ENCODE peak calls at places on chromosomes 1 and 21, in four cellular contexts. One of them, this sample, is unnamed.

GRCh38 chr21:35002879-35003722 is 46.0 kb downstream of the RUNX1 start:
- DNase-seq in cardiac muscle cell: peak
- DNase-seq in cardiac fibroblast: peak
- DNase-seq in thyroid gland: no peak
- DNase-seq in this sample: peak

GRCh38 chr21:46243325-46243724 is 14.8 kb upstream of the LSS start:
- DNase-seq in cardiac muscle cell: no peak
- DNase-seq in cardiac fibroblast: no peak
- DNase-seq in thyroid gland: no peak
- DNase-seq in this sample: no peak

GRCh38 chr1:48936436-48936835 is 159.7 kb upstream of the BEND5 start:
- DNase-seq in cardiac muscle cell: no peak
- DNase-seq in cardiac fibroblast: no peak
- DNase-seq in thyroid gland: no peak
- DNase-seq in this sample: no peak

GRCh38 chr21:46442938-46443337 is 15.8 kb upstream of the DIP2A start:
- DNase-seq in cardiac muscle cell: no peak
- DNase-seq in cardiac fibroblast: no peak
- DNase-seq in thyroid gland: no peak
- DNase-seq in this sample: no peak

GRCh38 chr1:194225781-194226180 is 1039.4 kb upstream of the B3GALT2 start:
- DNase-seq in cardiac muscle cell: no peak
- DNase-seq in cardiac fibroblast: no peak
- DNase-seq in thyroid gland: no peak
- DNase-seq in this sample: no peak

GRCh38 chr1:209162651-209163050 is 420.9 kb upstream of the CAMK1G start:
- DNase-seq in cardiac muscle cell: no peak
- DNase-seq in cardiac fibroblast: no peak
- DNase-seq in thyroid gland: no peak
- DNase-seq in this sample: peak

GRCh38 chr1:24297852-24298232 is 21.3 kb upstream of the GRHL3 start:
- DNase-seq in cardiac muscle cell: no peak
- DNase-seq in cardiac fibroblast: no peak
- DNase-seq in thyroid gland: no peak
- DNase-seq in this sample: no peak

GRCh38 chr1:15386128-15386824 is 23.4 kb upstream of the EFHD2 start:
- DNase-seq in cardiac muscle cell: no peak
- DNase-seq in cardiac fibroblast: no peak
- DNase-seq in thyroid gland: no peak
- DNase-seq in this sample: no peak

GRCh38 chr1:17289756-17290155 is 18.2 kb upstream of the PADI4 start:
- DNase-seq in cardiac muscle cell: peak
- DNase-seq in cardiac fibroblast: peak
- DNase-seq in thyroid gland: no peak
- DNase-seq in this sample: peak

GRCh38 chr1:110050602-110051261 is 16.3 kb downstream of the STRIP1 start:
- DNase-seq in cardiac muscle cell: no peak
- DNase-seq in cardiac fibroblast: peak
- DNase-seq in thyroid gland: no peak
- DNase-seq in this sample: no peak

GRCh38 chr1:171988243-171988642 is 146.9 kb downstream of the DNM3 start:
- DNase-seq in cardiac muscle cell: no peak
- DNase-seq in cardiac fibroblast: no peak
- DNase-seq in thyroid gland: no peak
- DNase-seq in this sample: no peak

GRCh38 chr1:26237230-26237966 is 3.4 kb downstream of the CEP85 start:
- DNase-seq in cardiac muscle cell: peak
- DNase-seq in cardiac fibroblast: peak
- DNase-seq in thyroid gland: no peak
- DNase-seq in this sample: no peak

GRCh38 chr1:65230741-65231439 is 78.5 kb upstream of the DNAJC6 start:
- DNase-seq in cardiac muscle cell: peak
- DNase-seq in cardiac fibroblast: no peak
- DNase-seq in thyroid gland: no peak
- DNase-seq in this sample: no peak

GRCh38 chr1:22437573-22437972 is 14.1 kb upstream of the ZBTB40 start:
- DNase-seq in cardiac muscle cell: peak
- DNase-seq in cardiac fibroblast: peak
- DNase-seq in thyroid gland: no peak
- DNase-seq in this sample: no peak

GRCh38 chr1:183033205-183033604 is 10.0 kb downstream of the LAMC1 start:
- DNase-seq in cardiac muscle cell: no peak
- DNase-seq in cardiac fibroblast: peak
- DNase-seq in thyroid gland: no peak
- DNase-seq in this sample: no peak

GRCh38 chr1:29685387-29685786 is 449.1 kb downstream of the PTPRU start:
- DNase-seq in cardiac muscle cell: no peak
- DNase-seq in cardiac fibroblast: no peak
- DNase-seq in thyroid gland: no peak
- DNase-seq in this sample: no peak

GRCh38 chr21:38306833-38307232 is 50.0 kb downstream of the KCNJ15 start:
- DNase-seq in cardiac muscle cell: peak
- DNase-seq in cardiac fibroblast: peak
- DNase-seq in thyroid gland: no peak
- DNase-seq in this sample: peak

GRCh38 chr1:36006941-36007500 is 76.1 kb downstream of the AGO3 start:
- DNase-seq in cardiac muscle cell: no peak
- DNase-seq in cardiac fibroblast: no peak
- DNase-seq in thyroid gland: no peak
- DNase-seq in this sample: no peak

GRCh38 chr1:246971322-246971721 is 36.5 kb downstream of the ZNF695 start:
- DNase-seq in cardiac muscle cell: peak
- DNase-seq in cardiac fibroblast: peak
- DNase-seq in thyroid gland: peak
- DNase-seq in this sample: no peak

GRCh38 chr1:90007979-90008404 is 13.1 kb downstream of the ZNF326 start:
- DNase-seq in cardiac muscle cell: no peak
- DNase-seq in cardiac fibroblast: no peak
- DNase-seq in thyroid gland: no peak
- DNase-seq in this sample: no peak

GRCh38 chr21:35933466-35933865 is 126.9 kb downstream of the SETD4 start:
- DNase-seq in cardiac muscle cell: peak
- DNase-seq in cardiac fibroblast: peak
- DNase-seq in thyroid gland: peak
- DNase-seq in this sample: peak

GRCh38 chr1:228182296-228183030 is 16.9 kb downstream of the IBA57 start:
- DNase-seq in cardiac muscle cell: no peak
- DNase-seq in cardiac fibroblast: no peak
- DNase-seq in thyroid gland: no peak
- DNase-seq in this sample: no peak

GRCh38 chr1:9292361-9293240 is at the start of gene SPSB1:
- DNase-seq in cardiac muscle cell: peak
- DNase-seq in cardiac fibroblast: peak
- DNase-seq in thyroid gland: peak
- DNase-seq in this sample: no peak

GRCh38 chr1:231093158-231093922 is 53.3 kb upstream of the FAM89A start:
- DNase-seq in cardiac muscle cell: peak
- DNase-seq in cardiac fibroblast: no peak
- DNase-seq in thyroid gland: no peak
- DNase-seq in this sample: no peak

GRCh38 chr1:45032833-45033232 is 20.8 kb downstream of the UROD start:
- DNase-seq in cardiac muscle cell: no peak
- DNase-seq in cardiac fibroblast: no peak
- DNase-seq in thyroid gland: peak
- DNase-seq in this sample: no peak

GRCh38 chr1:208455821-208456220 is 211.6 kb upstream of the PLXNA2 start:
- DNase-seq in cardiac muscle cell: no peak
- DNase-seq in cardiac fibroblast: peak
- DNase-seq in thyroid gland: no peak
- DNase-seq in this sample: no peak

GRCh38 chr1:28278763-28279162 is 19.4 kb downstream of the SESN2 start:
- DNase-seq in cardiac muscle cell: no peak
- DNase-seq in cardiac fibroblast: no peak
- DNase-seq in thyroid gland: no peak
- DNase-seq in this sample: no peak

GRCh38 chr1:172144445-172145060 is 275.9 kb upstream of the C1orf105 start:
- DNase-seq in cardiac muscle cell: peak
- DNase-seq in cardiac fibroblast: peak
- DNase-seq in thyroid gland: peak
- DNase-seq in this sample: no peak

GRCh38 chr21:38486705-38487104 is 11.6 kb downstream of the ERG start:
- DNase-seq in cardiac muscle cell: no peak
- DNase-seq in cardiac fibroblast: peak
- DNase-seq in thyroid gland: no peak
- DNase-seq in this sample: no peak

GRCh38 chr1:94119306-94119705 is 1.6 kb downstream of the ABCA4 start:
- DNase-seq in cardiac muscle cell: no peak
- DNase-seq in cardiac fibroblast: no peak
- DNase-seq in thyroid gland: no peak
- DNase-seq in this sample: no peak

GRCh38 chr1:234968470-234968869 is 160.2 kb downstream of the TOMM20 start:
- DNase-seq in cardiac muscle cell: no peak
- DNase-seq in cardiac fibroblast: no peak
- DNase-seq in thyroid gland: no peak
- DNase-seq in this sample: no peak

GRCh38 chr1:197808843-197809242 is 33.6 kb upstream of the DENND1B start:
- DNase-seq in cardiac muscle cell: no peak
- DNase-seq in cardiac fibroblast: no peak
- DNase-seq in thyroid gland: no peak
- DNase-seq in this sample: no peak

DNA sequence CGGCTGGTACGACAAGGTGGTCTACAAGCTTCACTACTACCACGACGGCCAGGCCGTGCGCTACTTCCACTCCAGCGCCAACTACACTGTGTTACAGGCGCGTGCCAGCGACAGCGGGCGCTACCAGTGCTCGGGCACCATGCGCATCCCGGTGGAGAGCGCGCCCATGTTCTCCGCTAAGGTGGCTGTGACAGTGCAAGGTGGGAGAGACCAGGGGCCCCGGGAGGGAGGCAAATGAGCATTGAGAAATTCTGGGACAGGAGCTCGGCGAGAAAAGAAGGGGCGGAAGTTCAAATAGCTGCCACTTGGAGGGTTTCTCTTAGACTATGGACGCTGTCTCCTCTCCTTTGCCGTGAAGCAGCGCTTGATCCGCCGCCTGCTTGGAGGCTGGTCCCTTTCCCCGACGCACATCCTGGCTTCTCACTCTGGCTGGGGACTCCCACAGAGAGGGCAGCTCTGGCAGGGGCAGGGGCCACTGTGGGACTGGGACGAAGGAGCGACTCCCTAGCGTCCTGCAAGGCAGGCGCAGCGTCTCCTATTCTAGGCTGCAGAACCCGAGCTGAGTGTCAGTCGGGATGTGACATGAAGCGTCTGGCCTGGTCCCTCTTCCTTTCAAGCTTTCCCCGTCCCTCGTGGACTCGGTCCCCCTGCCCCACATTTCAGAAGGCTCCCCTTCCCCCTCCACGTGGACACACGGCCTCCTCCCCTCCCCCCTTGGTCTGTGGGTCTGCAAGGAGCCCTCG is 4.7 kb downstream of the FCRLB start:
- DNase-seq in cardiac muscle cell: peak
- DNase-seq in cardiac fibroblast: peak
- DNase-seq in thyroid gland: peak
- DNase-seq in this sample: no peak
- TF ChIP-seq CTCF in cardiac muscle cell: peak
- TF ChIP-seq CTCF in cardiac fibroblast: peak
- TF ChIP-seq CTCF in thyroid gland: no peak
- TF ChIP-seq CTCF in this sample: peak

DNA sequence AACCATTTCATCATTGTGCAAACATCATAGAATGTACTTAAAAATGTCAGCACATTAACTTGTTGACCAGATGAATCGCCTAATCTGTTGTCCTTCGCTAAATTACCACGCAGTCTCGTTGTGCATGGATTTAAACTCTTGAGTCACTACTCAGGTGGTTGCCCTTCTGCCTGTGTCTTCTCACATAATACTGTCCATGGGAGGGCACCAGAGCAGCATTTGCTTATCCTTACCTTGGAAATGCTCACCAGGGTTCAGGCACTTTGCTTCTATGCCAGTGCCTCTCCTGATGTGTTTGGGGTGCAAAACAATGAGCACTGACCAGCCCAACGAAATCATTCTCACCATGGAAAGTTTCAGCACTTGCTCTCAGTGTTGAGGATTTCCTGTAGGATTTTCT is 559.9 kb downstream of the RWDD3 start:
- DNase-seq in cardiac muscle cell: peak
- DNase-seq in cardiac fibroblast: no peak
- DNase-seq in thyroid gland: no peak
- DNase-seq in this sample: no peak
- TF ChIP-seq CTCF in cardiac muscle cell: no peak
- TF ChIP-seq CTCF in cardiac fibroblast: no peak
- TF ChIP-seq CTCF in thyroid gland: no peak
- TF ChIP-seq CTCF in this sample: peak

GRCh38 chr1:2829846-2830615 is 28.5 kb upstream of the TTC34 start:
- DNase-seq in cardiac muscle cell: no peak
- DNase-seq in cardiac fibroblast: no peak
- DNase-seq in thyroid gland: no peak
- DNase-seq in this sample: no peak
- TF ChIP-seq CTCF in cardiac muscle cell: no peak
- TF ChIP-seq CTCF in cardiac fibroblast: no peak
- TF ChIP-seq CTCF in thyroid gland: no peak
- TF ChIP-seq CTCF in this sample: no peak

GRCh38 chr1:46410156-46411009 is 16.3 kb downstream of the FAAH start:
- DNase-seq in cardiac muscle cell: peak
- DNase-seq in cardiac fibroblast: peak
- DNase-seq in thyroid gland: no peak
- DNase-seq in this sample: no peak

GRCh38 chr1:46409063-46409372 is 14.9 kb downstream of the FAAH start:
- DNase-seq in cardiac muscle cell: no peak
- DNase-seq in cardiac fibroblast: no peak
- DNase-seq in thyroid gland: no peak
- DNase-seq in this sample: no peak

GRCh38 chr1:46411601-46412341 is 17.7 kb downstream of the FAAH start:
- DNase-seq in cardiac muscle cell: no peak
- DNase-seq in cardiac fibroblast: no peak
- DNase-seq in thyroid gland: no peak
- DNase-seq in this sample: no peak

GRCh38 chr1:46412853-46413595 is 18.9 kb downstream of the FAAH start:
- DNase-seq in cardiac muscle cell: no peak
- DNase-seq in cardiac fibroblast: no peak
- DNase-seq in thyroid gland: no peak
- DNase-seq in this sample: no peak

DNA sequence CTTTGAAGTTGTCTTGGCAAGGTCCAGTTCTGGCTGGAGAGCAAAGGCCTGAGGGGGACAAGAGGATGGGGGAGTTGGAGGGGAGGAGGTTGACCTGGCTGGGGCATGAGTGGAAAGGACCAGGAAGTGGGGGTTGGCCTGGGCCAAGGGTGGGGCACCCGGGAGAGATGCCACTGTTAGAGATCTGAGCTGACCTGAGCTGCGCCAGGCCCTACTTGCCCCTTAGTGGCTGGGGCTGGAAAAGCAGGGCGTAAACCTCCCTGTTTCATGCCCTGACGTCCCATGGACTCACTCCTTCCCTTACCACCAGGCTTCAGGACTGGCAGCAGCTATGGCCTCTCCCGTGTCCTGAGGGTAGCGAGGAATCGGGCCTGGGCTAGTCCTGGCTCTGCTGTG is 16.9 kb downstream of the FAAH start:
- DNase-seq in cardiac muscle cell: no peak
- DNase-seq in cardiac fibroblast: no peak
- DNase-seq in thyroid gland: no peak
- DNase-seq in this sample: no peak
- TF ChIP-seq CTCF in cardiac muscle cell: no peak
- TF ChIP-seq CTCF in cardiac fibroblast: no peak
- TF ChIP-seq CTCF in thyroid gland: no peak
- TF ChIP-seq CTCF in this sample: no peak

GRCh38 chr1:54488065-54488750 is 59.8 kb upstream of the ACOT11 start:
- DNase-seq in cardiac muscle cell: peak
- DNase-seq in cardiac fibroblast: peak
- DNase-seq in thyroid gland: peak
- DNase-seq in this sample: peak
- TF ChIP-seq CTCF in cardiac muscle cell: no peak
- TF ChIP-seq CTCF in cardiac fibroblast: peak
- TF ChIP-seq CTCF in thyroid gland: no peak
- TF ChIP-seq CTCF in this sample: peak

GRCh38 chr1:152050886-152051764 is 14.3 kb upstream of the S100A11 start:
- DNase-seq in cardiac muscle cell: no peak
- DNase-seq in cardiac fibroblast: peak
- DNase-seq in thyroid gland: no peak
- DNase-seq in this sample: no peak
- TF ChIP-seq CTCF in cardiac muscle cell: no peak
- TF ChIP-seq CTCF in cardiac fibroblast: no peak
- TF ChIP-seq CTCF in thyroid gland: no peak
- TF ChIP-seq CTCF in this sample: no peak